ENCODE peak calls at places on chromosomes 11 and 22, in five cellular contexts. I is CD8-positive, alpha-beta T cell; G is HCT116; B is MM.1S; V is body of pancreas. R is an unnamed sample.

GRCh38 chr11:109972939-109973338 is 120.3 kb upstream of the ZC3H12C start:
- DNase-seq in I (no peak), B (no peak), V (no peak), G (no peak), R (no peak)

GRCh38 chr11:91904792-91905785 is 319.5 kb upstream of the FAT3 start:
- DNase-seq in B (no peak), G (no peak), I (no peak), V (no peak), R (no peak)

GRCh38 chr22:17734197-17734596 is 40.1 kb downstream of the BID start:
- DNase-seq in I (no peak), G (no peak), V (no peak), B (no peak), R (no peak)

GRCh38 chr22:43275545-43275981 is 67.6 kb downstream of the SCUBE1 start:
- DNase-seq in I (no peak), B (no peak), G (peak), V (no peak), R (no peak)

GRCh38 chr11:44775366-44776356 is 48.9 kb downstream of the TSPAN18 start:
- DNase-seq in V (peak), I (peak), G (peak), B (peak), R (peak)

GRCh38 chr11:11567862-11568650 is 53.7 kb downstream of the GALNT18 start:
- DNase-seq in I (no peak), V (no peak), G (peak), B (no peak), R (no peak)

GRCh38 chr22:20996031-20996410 is 5.9 kb downstream of the THAP7 start:
- DNase-seq in I (no peak), B (no peak), G (no peak), V (no peak), R (no peak)

GRCh38 chr11:109981028-109981636 is 112.1 kb upstream of the ZC3H12C start:
- DNase-seq in V (no peak), I (no peak), B (no peak), G (no peak), R (no peak)

GRCh38 chr22:49177666-49178065 is 650.0 kb downstream of the BRD1 start:
- DNase-seq in B (no peak), I (no peak), G (no peak), V (no peak), R (no peak)

GRCh38 chr11:120271672-120272071 is 31.7 kb downstream of the POU2F3 start:
- DNase-seq in V (no peak), I (no peak), B (no peak), G (no peak), R (no peak)

GRCh38 chr22:25098445-25099081 is 101.1 kb upstream of the CRYBB3 start:
- DNase-seq in G (no peak), V (no peak), I (no peak), B (no peak), R (no peak)

GRCh38 chr22:50542416-50542927 is 3.2 kb upstream of the KLHDC7B start:
- DNase-seq in V (no peak), I (no peak), B (no peak), G (no peak), R (no peak)

GRCh38 chr11:100676901-100677300 is 10.2 kb upstream of the ARHGAP42 start:
- DNase-seq in G (peak), I (no peak), B (no peak), V (no peak), R (no peak)

GRCh38 chr11:118740892-118741291 is 50.1 kb downstream of the DDX6 start:
- DNase-seq in V (no peak), B (no peak), G (no peak), I (no peak), R (no peak)

GRCh38 chr11:27353593-27354358 is 9.2 kb downstream of the CCDC34 start:
- DNase-seq in B (no peak), G (no peak), I (no peak), V (no peak), R (no peak)

GRCh38 chr22:37426532-37427127 is 649 bp downstream of the ELFN2 start:
- DNase-seq in I (no peak), B (no peak), G (no peak), V (no peak), R (no peak)

GRCh38 chr22:37428649-37429586 is 1.6 kb upstream of the ELFN2 start:
- DNase-seq in G (peak), V (peak), B (peak), I (peak), R (peak)

GRCh38 chr22:37425800-37426531 is 1.3 kb downstream of the ELFN2 start:
- DNase-seq in V (peak), I (no peak), G (no peak), B (peak), R (no peak)

GRCh38 chr22:37427711-37428635 is 694 bp upstream of the ELFN2 start:
- DNase-seq in V (no peak), G (no peak), I (no peak), B (no peak), R (no peak)

GRCh38 chr22:37427128-37427710 is at the start of gene ELFN2:
- DNase-seq in I (no peak), V (peak), G (no peak), B (no peak), R (no peak)
- H3K4me3 ChIP-seq in I (peak), V (no peak), G (peak), B (no peak), R (no peak)

DNA sequence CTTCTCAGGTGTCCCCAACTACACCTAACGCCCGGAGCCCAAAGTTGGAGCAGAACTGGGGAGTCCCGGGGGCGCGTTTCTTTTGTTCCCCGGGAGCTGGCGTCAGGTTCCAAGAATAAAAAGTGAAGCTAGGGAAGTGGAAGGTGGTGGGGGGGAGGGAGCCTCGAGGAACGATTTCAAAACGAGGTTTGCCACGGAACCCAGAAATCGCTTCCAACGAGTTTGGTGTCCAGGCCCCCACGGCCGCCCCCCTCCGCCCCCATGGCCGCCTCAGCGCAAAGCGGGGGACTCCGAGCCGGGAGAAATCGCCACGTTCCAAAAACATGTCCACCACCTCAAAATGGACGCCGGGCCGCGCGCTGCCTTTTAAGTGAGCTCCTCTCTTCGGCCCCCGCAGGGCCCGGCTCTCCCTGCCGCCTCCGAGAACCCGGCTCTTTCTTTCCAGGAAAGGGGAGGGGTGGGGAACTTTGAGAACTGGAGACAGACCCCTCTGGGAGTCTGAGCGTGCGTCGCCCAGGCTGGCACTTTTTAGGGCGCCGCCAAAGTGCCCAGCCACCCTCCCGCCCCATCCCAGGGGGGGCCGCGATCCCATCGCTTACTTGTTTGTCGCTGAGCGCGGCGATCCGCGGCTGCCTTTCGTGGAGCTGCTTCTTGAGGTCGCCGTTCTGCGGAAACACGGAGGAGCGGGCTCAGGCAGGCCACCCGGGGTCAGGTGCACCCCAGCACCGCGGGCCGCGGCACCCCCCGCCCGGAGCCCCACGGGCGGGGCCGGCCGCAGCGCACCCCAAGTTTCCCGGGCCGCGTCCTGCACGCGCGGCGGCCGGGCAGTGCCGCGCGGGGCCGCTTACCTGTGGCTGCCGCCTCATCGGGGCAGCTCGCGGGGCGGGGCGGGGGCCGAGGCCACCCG is 1.6 kb downstream of the PHF21B start:
- DNase-seq in B (no peak), I (no peak), V (no peak), G (no peak), R (no peak)
- H3K4me3 ChIP-seq in B (no peak), I (no peak), V (no peak), G (no peak), R (no peak)

GRCh38 chr11:33388793-33389525 is 131.8 kb downstream of the HIPK3 start:
- DNase-seq in I (no peak), G (no peak), V (no peak), B (peak), R (no peak)

GRCh38 chr11:33394431-33395109 is 137.4 kb downstream of the HIPK3 start:
- DNase-seq in V (no peak), I (no peak), G (no peak), B (no peak), R (no peak)

GRCh38 chr11:33389635-33390034 is 132.5 kb downstream of the HIPK3 start:
- DNase-seq in G (no peak), I (no peak), B (peak), V (no peak), R (no peak)

GRCh38 chr11:33391893-33392251 is 134.7 kb downstream of the HIPK3 start:
- DNase-seq in I (no peak), V (no peak), B (no peak), G (no peak), R (no peak)

DNA sequence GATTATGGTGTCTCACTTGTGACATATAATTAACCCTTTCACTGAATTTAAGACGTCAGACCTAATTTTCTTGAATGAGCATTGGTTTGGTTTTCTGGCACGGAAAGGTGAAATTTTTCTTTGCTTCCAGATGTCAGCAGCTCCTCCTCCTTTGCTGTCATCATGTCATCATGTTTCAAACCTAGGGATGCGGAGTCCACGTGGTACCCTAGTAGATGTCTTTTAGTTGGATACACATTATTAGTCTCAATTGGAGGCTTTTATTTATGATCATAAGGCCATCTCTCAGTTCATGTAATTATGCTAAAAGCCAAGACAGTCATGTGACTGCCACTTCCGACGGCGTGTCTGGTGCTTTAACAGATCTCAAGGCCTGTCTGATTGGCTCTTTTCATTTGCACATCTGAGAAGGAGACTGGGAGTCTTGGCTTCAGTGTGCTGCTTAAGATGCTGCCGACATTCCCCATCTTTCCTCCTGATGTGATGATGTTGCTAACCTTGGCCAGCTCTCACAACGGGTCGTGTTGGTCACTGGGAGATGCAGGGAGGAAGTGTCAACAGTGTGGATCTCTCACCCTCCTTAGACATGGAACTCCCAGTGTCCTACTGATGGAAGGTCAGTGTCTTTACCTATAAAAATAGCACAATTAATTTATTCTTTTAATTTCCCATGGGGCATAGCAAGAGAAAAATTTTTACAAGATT is 134.2 kb downstream of the HIPK3 start:
- DNase-seq in I (no peak), B (no peak), G (no peak), V (no peak), R (no peak)
- H3K4me3 ChIP-seq in I (no peak), B (no peak), G (no peak), V (no peak), R (no peak)

GRCh38 chr11:57641426-57641825 is 8.3 kb downstream of the YPEL4 start:
- DNase-seq in G (no peak), V (no peak), I (no peak), B (peak), R (peak)
- H3K4me3 ChIP-seq in G (no peak), V (no peak), I (no peak), B (no peak), R (no peak)